ENCODE peak calls at places on chromosomes 13 and 19, in seven cellular contexts. Z, X, Q, J, V, Y and M are unnamed samples.

GRCh38 chr19:10747674-10748073 is 29.8 kb downstream of the DNM2 start:
- DNase-seq in Z (no peak), X (no peak), Q (no peak), J (no peak), V (no peak), Y (no peak), M (no peak)

GRCh38 chr13:51797664-51798488 is 6.1 kb downstream of the DHRS12 start:
- DNase-seq in Z (peak), X (peak), Q (peak), J (peak), V (peak), Y (peak), M (peak)

GRCh38 chr13:24232037-24232436 is 71.5 kb downstream of the SPATA13 start:
- DNase-seq in Z (no peak), X (no peak), Q (no peak), J (no peak), V (no peak), Y (no peak), M (no peak)

GRCh38 chr19:10010247-10010691 is at the start of gene COL5A3:
- DNase-seq in Z (peak), X (peak), Q (no peak), J (no peak), V (peak), Y (no peak), M (no peak)

GRCh38 chr19:10816691-10817090 is 19.3 kb downstream of the TMED1 start:
- DNase-seq in Z (no peak), X (no peak), Q (peak), J (no peak), V (no peak), Y (no peak), M (no peak)

GRCh38 chr13:97125051-97125809 is 96.9 kb upstream of the MBNL2 start:
- DNase-seq in Z (no peak), X (peak), Q (peak), J (peak), V (peak), Y (peak), M (peak)

GRCh38 chr13:23321534-23322241 is 111.8 kb downstream of the SACS start:
- DNase-seq in Z (no peak), X (no peak), Q (peak), J (peak), V (no peak), Y (peak), M (no peak)

GRCh38 chr13:86298741-86299140 is 499.5 kb upstream of the SLITRK6 start:
- DNase-seq in Z (no peak), X (no peak), Q (no peak), J (no peak), V (no peak), Y (no peak), M (no peak)

GRCh38 chr13:45108716-45109706 is 11.3 kb upstream of the GTF2F2 start:
- DNase-seq in Z (peak), X (no peak), Q (peak), J (peak), V (peak), Y (no peak), M (no peak)

GRCh38 chr13:71864981-71865857 is 1.8 kb downstream of the DACH1 start:
- DNase-seq in Z (peak), X (peak), Q (peak), J (peak), V (peak), Y (no peak), M (no peak)

GRCh38 chr19:58482372-58482771 is 6.2 kb downstream of the ZNF446 start:
- DNase-seq in Z (no peak), X (no peak), Q (no peak), J (no peak), V (no peak), Y (no peak), M (no peak)

GRCh38 chr13:77733674-77734073 is 36.2 kb downstream of the SLAIN1 start:
- DNase-seq in Z (no peak), X (no peak), Q (no peak), J (no peak), V (no peak), Y (no peak), M (no peak)

GRCh38 chr19:2981898-2982297 is 4.5 kb downstream of the TLE6 start:
- DNase-seq in Z (no peak), X (no peak), Q (no peak), J (no peak), V (no peak), Y (no peak), M (no peak)

GRCh38 chr19:19871932-19872331 is 6.2 kb downstream of the ZNF253 start:
- DNase-seq in Z (no peak), X (no peak), Q (no peak), J (no peak), V (no peak), Y (no peak), M (no peak)

GRCh38 chr13:108508263-108508662 is 121.1 kb upstream of the MYO16 start:
- DNase-seq in Z (no peak), X (peak), Q (peak), J (peak), V (peak), Y (peak), M (no peak)

GRCh38 chr19:15463865-15464371 is 426 bp downstream of the RASAL3 start:
- DNase-seq in Z (no peak), X (no peak), Q (no peak), J (no peak), V (peak), Y (no peak), M (no peak)

DNA sequence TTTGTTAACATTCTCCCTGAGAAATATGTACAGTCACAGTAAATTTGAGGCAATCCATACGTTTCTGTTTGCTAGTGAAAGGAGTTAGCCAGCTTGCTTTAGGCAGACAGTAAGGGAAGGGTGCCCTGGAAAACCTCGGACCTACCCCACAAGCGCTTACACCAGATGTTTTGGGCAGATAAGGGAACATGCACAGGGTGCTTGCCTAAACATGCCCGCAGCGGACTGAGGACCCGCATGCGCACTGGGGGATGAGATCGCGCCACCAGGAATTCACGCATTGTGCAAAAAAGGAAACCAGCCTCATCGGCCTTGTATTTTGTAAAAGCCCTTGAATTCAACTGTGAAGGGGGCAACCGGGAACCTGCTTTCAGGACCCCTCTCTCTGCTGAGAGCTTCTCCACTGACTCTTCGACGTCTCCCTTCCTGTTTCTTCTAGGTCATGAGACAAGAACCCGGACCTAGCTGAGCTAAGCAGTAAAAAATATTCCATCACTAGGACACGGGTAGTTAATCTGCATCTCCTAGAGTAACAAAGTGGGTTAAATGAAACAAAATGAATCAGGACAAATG is 1399.2 kb upstream of the ATXN8OS start:
- DNase-seq in Z (no peak), X (no peak), Q (no peak), J (no peak), V (no peak), Y (no peak), M (no peak)
- H2AFZ ChIP-seq in Z (peak), X (peak), Q (no peak), J (no peak), V (peak), Y (no peak), M (no peak)

GRCh38 chr13:25473864-25474263 is 102.1 kb downstream of the ATP8A2 start:
- DNase-seq in Z (no peak), X (no peak), Q (no peak), J (peak), V (no peak), Y (no peak), M (no peak)

GRCh38 chr13:25468330-25469178 is 96.8 kb downstream of the ATP8A2 start:
- DNase-seq in Z (peak), X (peak), Q (peak), J (peak), V (peak), Y (no peak), M (no peak)

GRCh38 chr13:25463496-25463895 is 91.7 kb downstream of the ATP8A2 start:
- DNase-seq in Z (no peak), X (no peak), Q (no peak), J (peak), V (no peak), Y (no peak), M (no peak)

GRCh38 chr13:25466880-25467279 is 95.1 kb downstream of the ATP8A2 start:
- DNase-seq in Z (no peak), X (no peak), Q (no peak), J (no peak), V (no peak), Y (peak), M (no peak)

DNA sequence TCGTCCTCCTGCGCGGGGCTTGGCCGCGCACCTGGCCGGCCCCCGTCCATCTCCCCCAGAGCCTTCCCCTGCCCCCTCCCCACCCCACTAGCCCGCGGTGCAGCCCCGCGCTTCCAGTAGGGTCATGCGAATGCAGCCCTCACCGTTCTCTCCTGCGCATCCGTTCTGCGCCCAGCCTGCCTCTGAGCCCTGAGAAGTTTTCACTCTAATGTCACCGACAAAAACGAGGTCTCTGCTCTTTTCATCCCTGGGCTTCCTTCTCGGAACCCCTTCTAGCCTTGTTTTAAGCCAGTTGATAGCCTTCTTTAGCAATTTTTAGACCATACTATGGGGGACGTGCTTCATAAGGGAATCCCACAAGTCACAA is 97.4 kb downstream of the ATP8A2 start:
- DNase-seq in Z (no peak), X (no peak), Q (no peak), J (no peak), V (peak), Y (no peak), M (no peak)
- TF ChIP-seq EZH2 in Z (no peak), X (peak), Q (peak), J (no peak), V (no peak), Y (no peak), M (no peak)

DNA sequence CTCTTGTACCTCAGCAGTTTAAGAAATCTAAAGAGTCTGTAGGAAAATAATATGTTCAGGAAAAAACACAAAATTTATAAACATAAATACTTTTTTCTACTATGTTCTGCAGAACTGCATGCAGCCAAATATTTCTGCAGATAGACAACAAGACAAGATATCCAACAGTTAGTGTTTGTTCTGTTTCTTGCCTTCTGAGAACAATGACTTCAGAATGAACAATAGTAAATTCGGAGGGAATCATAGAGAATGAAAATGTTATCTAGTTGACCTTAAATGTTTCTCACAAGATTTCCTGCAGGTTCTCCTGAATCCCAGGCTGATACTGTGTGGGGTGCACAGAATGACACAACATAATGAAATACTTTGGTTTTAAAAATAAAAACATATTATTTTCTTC is 180.4 kb downstream of the PCDH9 start:
- DNase-seq in Z (no peak), X (no peak), Q (no peak), J (no peak), V (no peak), Y (no peak), M (no peak)
- H3K27ac ChIP-seq in Z (no peak), X (no peak), Q (no peak), J (no peak), V (no peak), Y (no peak), M (no peak)

GRCh38 chr13:43005460-43006236 is 13.6 kb upstream of the EPSTI1 start:
- DNase-seq in Z (no peak), X (no peak), Q (no peak), J (peak), V (peak), Y (peak), M (peak)

GRCh38 chr13:43003729-43004128 is 11.7 kb upstream of the EPSTI1 start:
- DNase-seq in Z (no peak), X (no peak), Q (no peak), J (no peak), V (no peak), Y (no peak), M (no peak)

GRCh38 chr13:42999491-42999890 is 7.5 kb upstream of the EPSTI1 start:
- DNase-seq in Z (no peak), X (no peak), Q (no peak), J (no peak), V (no peak), Y (no peak), M (no peak)

GRCh38 chr13:43006893-43007631 is 15.0 kb upstream of the EPSTI1 start:
- DNase-seq in Z (no peak), X (peak), Q (no peak), J (peak), V (no peak), Y (peak), M (peak)

GRCh38 chr13:43003010-43003409 is 11.0 kb upstream of the EPSTI1 start:
- DNase-seq in Z (no peak), X (no peak), Q (no peak), J (no peak), V (no peak), Y (no peak), M (no peak)
- H2AFZ ChIP-seq in Z (no peak), X (no peak), Q (no peak), J (no peak), V (no peak), Y (no peak), M (no peak)

GRCh38 chr19:49057636-49058234 is at the start of gene CGB7:
- DNase-seq in Z (peak), X (peak), Q (peak), J (peak), V (peak), Y (peak), M (peak)
- TF ChIP-seq EZH2 in Z (no peak), X (no peak), Q (no peak), J (no peak), V (no peak), Y (no peak), M (no peak)

GRCh38 chr13:40596484-40596883 is 70.0 kb downstream of the FOXO1 start:
- DNase-seq in Z (no peak), X (no peak), Q (no peak), J (no peak), V (no peak), Y (no peak), M (no peak)

GRCh38 chr13:40599722-40600121 is 66.7 kb downstream of the FOXO1 start:
- DNase-seq in Z (no peak), X (no peak), Q (no peak), J (no peak), V (no peak), Y (no peak), M (no peak)

GRCh38 chr13:40599146-40599545 is 67.3 kb downstream of the FOXO1 start:
- DNase-seq in Z (no peak), X (no peak), Q (no peak), J (no peak), V (no peak), Y (no peak), M (no peak)

GRCh38 chr13:40598599-40598998 is 67.8 kb downstream of the FOXO1 start:
- DNase-seq in Z (no peak), X (no peak), Q (no peak), J (peak), V (no peak), Y (no peak), M (no peak)

DNA sequence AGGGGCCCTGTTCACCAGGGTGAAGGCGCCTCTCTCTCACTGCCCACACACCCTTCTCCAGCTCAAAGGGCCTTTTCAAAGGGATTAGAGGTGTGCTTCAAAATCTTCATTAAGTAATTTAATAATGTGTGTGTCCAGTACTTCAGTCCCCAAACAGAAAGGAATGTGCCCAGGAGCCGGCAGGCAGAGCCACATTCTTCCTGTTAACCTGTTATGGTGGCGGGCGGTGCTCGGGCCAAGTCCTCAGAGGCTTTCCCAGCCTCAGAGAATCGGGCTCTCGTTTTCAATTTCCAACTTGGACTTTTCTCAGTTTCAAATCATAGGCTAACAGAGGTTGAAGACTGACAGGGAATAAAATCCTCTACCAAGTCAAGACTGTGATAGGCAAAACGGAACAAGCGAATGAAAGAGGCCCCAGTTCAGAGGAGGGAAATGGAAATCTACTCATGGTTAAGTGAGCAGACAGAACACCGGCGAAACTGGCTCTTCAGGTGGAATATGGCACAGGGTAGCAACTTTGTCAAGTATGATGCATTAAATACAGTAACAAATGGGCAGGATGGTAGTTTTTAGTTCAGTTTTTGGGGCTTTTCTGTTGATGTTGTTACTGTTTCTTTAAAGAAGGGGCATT is 68.6 kb downstream of the FOXO1 start:
- DNase-seq in Z (no peak), X (peak), Q (no peak), J (no peak), V (peak), Y (no peak), M (peak)
- H3K27ac ChIP-seq in Z (peak), X (no peak), Q (no peak), J (no peak), V (peak), Y (no peak), M (peak)

DNA sequence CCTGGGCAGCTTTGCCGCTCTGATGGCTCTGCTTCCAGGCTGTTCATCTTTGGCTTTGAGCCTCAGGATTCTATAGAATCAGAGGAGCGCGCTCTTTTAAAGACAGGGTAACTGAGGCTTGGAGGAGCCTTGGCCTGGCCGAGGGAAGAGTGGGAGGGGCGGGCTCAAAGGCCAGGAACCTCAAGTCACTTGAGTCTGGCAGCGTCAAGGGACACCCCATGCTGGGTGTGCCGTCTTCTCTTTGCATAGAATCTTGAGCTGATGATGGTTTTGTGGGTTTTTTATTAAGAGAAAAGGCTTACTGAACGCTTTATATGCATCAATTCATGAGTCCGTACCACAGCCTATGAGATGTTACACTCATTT is 1.1 kb downstream of the PGLS start:
- DNase-seq in Z (no peak), X (no peak), Q (no peak), J (no peak), V (no peak), Y (no peak), M (no peak)
- H2AFZ ChIP-seq in Z (no peak), X (no peak), Q (peak), J (peak), V (peak), Y (no peak), M (no peak)

DNA sequence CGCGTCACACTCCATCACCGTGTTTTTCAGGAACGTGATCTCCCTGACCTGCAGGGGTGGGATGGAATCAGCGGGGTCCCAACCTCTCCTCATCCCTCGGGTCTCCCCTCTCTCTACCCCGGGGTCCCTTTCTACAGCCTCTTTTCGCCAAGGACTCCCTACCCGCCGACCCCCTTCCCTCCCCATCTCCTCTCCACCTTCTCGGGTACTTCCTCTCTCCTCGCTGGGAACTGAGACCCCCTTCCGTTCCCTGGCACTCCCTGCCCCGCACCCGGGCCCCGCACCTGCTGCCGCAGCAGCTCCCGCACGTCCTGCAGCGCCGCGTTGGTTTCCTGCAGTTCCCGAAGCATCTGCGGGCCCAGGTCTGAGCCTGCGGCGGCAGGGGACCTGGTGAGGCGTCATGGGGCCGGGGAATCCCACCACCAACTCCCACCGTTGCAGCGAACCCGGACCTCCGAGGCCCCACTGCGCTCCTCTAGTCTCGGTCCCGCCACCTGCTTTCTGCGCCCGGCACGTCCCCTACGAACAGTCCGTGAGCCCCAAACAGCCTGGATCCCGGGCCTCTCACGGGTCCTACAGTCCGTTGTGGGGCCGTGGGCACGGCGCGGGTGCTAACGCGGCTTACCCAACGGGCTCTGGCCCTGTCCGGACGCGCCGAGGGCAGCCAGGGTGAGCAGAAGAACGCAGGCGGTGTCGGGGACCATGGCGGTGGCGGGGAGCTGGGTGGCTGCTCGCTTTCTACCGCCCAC is at the start of gene COMP:
- DNase-seq in Z (peak), X (peak), Q (no peak), J (no peak), V (peak), Y (no peak), M (no peak)
- TF ChIP-seq EZH2 in Z (peak), X (peak), Q (peak), J (peak), V (peak), Y (peak), M (no peak)

GRCh38 chr19:45051929-45052579 is 13.2 kb downstream of the CLASRP start:
- DNase-seq in Z (no peak), X (no peak), Q (peak), J (no peak), V (no peak), Y (no peak), M (no peak)
- H3K27ac ChIP-seq in Z (no peak), X (no peak), Q (peak), J (no peak), V (no peak), Y (no peak), M (no peak)